ENCODE peak calls at places on chromosomes 11 and 22, in ten cellular contexts. V, J, X, T, G, U, I, C, L and E are unnamed samples.

GRCh38 chr22:37300551-37301017 is 18.3 kb downstream of the CYTH4 start:
- DNase-seq in V (no peak), J (no peak), X (no peak), T (no peak), G (no peak), U (no peak), I (no peak), C (no peak), L (no peak), E (no peak)

GRCh38 chr22:48254311-48254873 is 1491.9 kb downstream of the TBC1D22A start:
- DNase-seq in V (no peak), J (no peak), X (no peak), T (no peak), G (no peak), U (no peak), I (no peak), C (no peak), L (no peak), E (no peak)

GRCh38 chr22:17217179-17217578 is 2.1 kb downstream of the ADA2 start:
- DNase-seq in V (no peak), J (no peak), X (no peak), T (no peak), G (no peak), U (no peak), I (no peak), C (no peak), L (no peak), E (no peak)

GRCh38 chr11:280762-281485 is 2.7 kb downstream of the NLRP6 start:
- DNase-seq in V (no peak), J (peak; percentile 86), X (no peak), T (peak; percentile 62), G (peak; percentile 67), U (no peak), I (no peak), C (peak; percentile 20), L (no peak), E (no peak)

GRCh38 chr11:130642994-130643393 is 194.5 kb downstream of the ADAMTS15 start:
- DNase-seq in V (no peak), J (no peak), X (no peak), T (no peak), G (no peak), U (no peak), I (no peak), C (no peak), L (no peak), E (no peak)

GRCh38 chr22:37609240-37610152 is 862 bp downstream of the GGA1 start:
- DNase-seq in V (no peak), J (no peak), X (peak; percentile 22), T (no peak), G (no peak), U (peak; percentile 19), I (no peak), C (peak; percentile 67), L (peak; percentile 28), E (no peak)

GRCh38 chr22:33477131-33478111 is 419.2 kb upstream of the SYN3 start:
- DNase-seq in V (no peak), J (no peak), X (no peak), T (no peak), G (no peak), U (no peak), I (no peak), C (no peak), L (peak; percentile 76), E (no peak)

GRCh38 chr22:24054356-24054755 is 43.3 kb downstream of the CABIN1 start:
- DNase-seq in V (no peak), J (no peak), X (no peak), T (no peak), G (no peak), U (no peak), I (no peak), C (peak; percentile 50), L (peak; percentile 54), E (no peak)

GRCh38 chr11:128624269-128625170 is 37.2 kb upstream of the ETS1 start:
- DNase-seq in V (peak; percentile 51), J (no peak), X (no peak), T (no peak), G (no peak), U (no peak), I (no peak), C (no peak), L (no peak), E (no peak)

GRCh38 chr11:33712436-33712835 is 11.8 kb upstream of the C11orf91 start:
- DNase-seq in V (no peak), J (no peak), X (no peak), T (no peak), G (no peak), U (no peak), I (no peak), C (no peak), L (no peak), E (no peak)

GRCh38 chr11:33713914-33714398 is 13.3 kb upstream of the C11orf91 start:
- DNase-seq in V (no peak), J (no peak), X (no peak), T (no peak), G (no peak), U (no peak), I (no peak), C (no peak), L (no peak), E (no peak)

GRCh38 chr11:33709471-33709870 is 8.8 kb upstream of the C11orf91 start:
- DNase-seq in V (no peak), J (no peak), X (no peak), T (no peak), G (no peak), U (no peak), I (no peak), C (peak; percentile 7), L (no peak), E (peak; percentile 86)

GRCh38 chr11:33716236-33716635 is 15.6 kb upstream of the C11orf91 start:
- DNase-seq in V (no peak), J (no peak), X (no peak), T (no peak), G (no peak), U (peak; percentile 65), I (no peak), C (peak; percentile 63), L (peak; percentile 31), E (no peak)

DNA sequence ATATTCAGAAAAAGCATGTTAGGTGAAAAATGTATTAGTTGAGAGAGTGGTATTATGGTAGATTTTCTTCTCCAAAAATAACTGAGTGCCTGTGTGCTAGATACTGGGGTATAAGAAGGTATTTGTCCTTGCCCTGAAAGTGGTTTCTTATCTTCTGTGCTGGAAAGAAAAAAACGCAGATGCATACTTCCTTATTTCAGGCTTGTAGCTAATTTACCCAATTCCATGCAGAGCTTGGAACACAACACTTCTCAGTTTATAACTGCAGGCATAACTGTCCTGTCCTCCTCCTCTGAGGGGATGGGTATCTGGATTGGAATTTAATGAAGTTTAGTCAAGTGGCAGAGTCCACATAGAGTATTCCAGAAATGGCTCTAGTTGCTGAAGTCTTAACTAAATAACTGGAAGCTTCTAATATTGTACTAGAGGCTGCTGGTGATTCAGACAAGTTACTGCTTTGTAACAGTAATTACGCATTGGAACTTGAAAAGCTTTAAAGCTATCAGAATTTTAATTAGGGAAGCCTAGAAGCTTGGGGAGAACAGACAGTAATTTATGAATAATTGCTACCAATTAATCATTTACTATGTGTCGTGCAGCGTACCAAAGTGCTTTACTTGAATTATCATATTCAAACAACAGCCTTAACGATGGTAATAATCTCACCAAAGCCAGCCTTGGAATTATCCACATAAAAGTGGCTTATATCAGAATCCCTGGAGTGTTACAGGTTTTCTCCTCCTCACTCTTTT is 12.7 kb upstream of the C11orf91 start:
- DNase-seq in V (no peak), J (no peak), X (no peak), T (no peak), G (no peak), U (no peak), I (no peak), C (no peak), L (peak; percentile 59), E (no peak)
- H3K27ac ChIP-seq in V (no peak overlapping the region), J (peak overlapping the region; percentile 17), X (peak overlapping the region; percentile 72), T (no peak overlapping the region), G (peak overlapping the region; percentile 26), U (peak overlapping the region; percentile 19), I (no peak overlapping the region), C (peak overlapping the region; percentile 3), L (no peak overlapping the region), E (no peak overlapping the region)

DNA sequence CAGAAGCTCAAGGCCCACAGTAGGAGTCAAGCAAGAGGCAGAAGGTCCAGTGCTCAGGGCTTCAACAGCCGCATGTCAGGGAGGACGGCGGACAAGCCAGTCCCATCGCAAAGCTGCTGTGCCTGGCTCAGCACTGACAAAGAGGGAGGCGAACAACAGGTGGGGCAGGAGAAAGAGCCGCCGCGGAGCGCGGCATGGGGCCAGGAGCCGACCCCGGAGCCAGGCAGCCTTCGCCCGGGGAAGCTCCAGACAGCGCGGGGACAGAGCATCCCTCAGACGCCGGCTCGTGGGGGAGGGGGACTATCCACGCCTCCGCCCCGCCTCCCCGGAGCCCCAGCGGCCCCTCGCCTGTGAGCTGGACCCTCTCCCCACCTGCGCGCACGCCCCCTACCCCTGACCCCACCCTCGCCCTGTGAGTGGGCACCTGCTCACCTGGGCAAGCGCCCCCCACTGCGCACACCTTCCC is 369 bp downstream of the DHCR7 start:
- DNase-seq in V (no peak), J (peak; percentile 90), X (no peak), T (peak; percentile 73), G (peak; percentile 76), U (no peak), I (no peak), C (peak; percentile 53), L (peak; percentile 15), E (peak; percentile 55)
- H3K4me1 ChIP-seq in V (peaks cover 31% of the 10 kb centered on the region), J (peaks cover 29% of the 10 kb centered on the region), X (no peaks in the 10 kb centered on the region), T (peaks cover 38% of the 10 kb centered on the region), G (peaks cover 30% of the 10 kb centered on the region), U (peaks cover 31% of the 10 kb centered on the region), I (peaks cover 1% of the 10 kb centered on the region), C (peaks cover 4% of the 10 kb centered on the region), L (peaks cover 6% of the 10 kb centered on the region), E (no peaks in the 10 kb centered on the region)

GRCh38 chr11:118689503-118689851 is 10.0 kb upstream of the TREH start:
- DNase-seq in V (no peak), J (no peak), X (no peak), T (no peak), G (no peak), U (no peak), I (no peak), C (no peak), L (no peak), E (no peak)
- H3K4me3 ChIP-seq in V (no peak overlapping the region), J (no peak overlapping the region), X (peak overlapping the region; percentile 35), T (peak overlapping the region; percentile 59), G (peak overlapping the region; percentile 42), U (peak overlapping the region; percentile 46), I (no peak overlapping the region), C (peak overlapping the region; percentile 68), L (peak overlapping the region; percentile 10), E (peak overlapping the region; percentile 59)

DNA sequence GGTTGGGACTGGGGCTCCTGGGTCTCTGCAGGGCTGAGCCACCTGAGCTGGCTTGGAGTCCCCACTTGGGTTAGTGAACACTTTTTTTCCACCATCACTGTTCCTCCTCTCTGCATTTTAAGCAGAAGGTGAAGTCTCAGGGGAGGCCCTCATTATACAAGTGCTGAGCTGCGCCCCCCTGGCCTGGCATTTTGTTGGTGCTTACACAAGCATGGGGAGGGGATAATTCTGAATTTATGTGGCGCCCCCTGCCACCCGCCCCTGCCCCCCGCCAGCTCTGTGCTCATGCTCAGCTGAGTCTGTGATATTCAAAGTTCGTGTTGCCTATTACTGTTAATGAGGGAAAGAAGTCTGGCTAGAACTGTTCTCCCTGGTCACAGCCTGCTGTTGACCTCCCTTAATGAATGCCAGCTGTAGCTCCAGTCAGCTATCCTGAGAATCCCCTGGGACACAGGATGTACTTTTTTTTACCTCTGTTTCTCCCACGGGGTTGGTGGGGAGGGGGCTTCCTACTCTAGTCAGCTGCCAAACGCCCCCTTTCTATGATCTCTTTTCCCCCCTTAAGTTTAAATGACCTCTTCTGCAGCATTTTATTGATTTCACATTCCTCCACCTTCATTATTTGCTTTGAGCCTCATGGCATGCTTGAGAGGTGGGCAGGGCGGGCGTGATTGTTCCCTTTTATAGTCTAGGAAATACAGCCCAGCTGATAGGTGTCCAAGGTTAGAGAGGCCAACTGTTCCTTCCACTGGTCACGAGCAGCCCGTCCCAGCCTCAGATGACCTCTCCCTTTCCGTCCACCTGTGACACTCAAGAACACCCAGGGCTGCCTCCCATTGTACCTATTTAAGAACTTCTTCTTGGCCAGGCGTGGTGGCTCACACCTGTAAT is 12.2 kb downstream of the USP2 start:
- DNase-seq in V (no peak), J (no peak), X (no peak), T (peak; percentile 79), G (peak; percentile 53), U (no peak), I (no peak), C (no peak), L (no peak), E (no peak)
- H3K27ac ChIP-seq in V (no peak overlapping the region), J (peak overlapping the region; percentile 18), X (peak overlapping the region; percentile 96), T (peak overlapping the region; percentile 78), G (no peak overlapping the region), U (no peak overlapping the region), I (no peak overlapping the region), C (no peak overlapping the region), L (no peak overlapping the region), E (peak overlapping the region; percentile 74)